ENCODE peak calls at places on chromosomes 16 and 17, in four cellular contexts. One of them, this sample, is unnamed.

GRCh38 chr17:45315583-45316270 is 1.1 kb downstream of the MAP3K14 start:
- DNase-seq in ACHN: no peak
- DNase-seq in ovary: no peak
- DNase-seq in RWPE1: no peak
- DNase-seq in this sample: no peak

GRCh38 chr16:12436201-12436657 is 367.5 kb downstream of the CPPED1 start:
- DNase-seq in ACHN: no peak
- DNase-seq in RWPE1: no peak
- DNase-seq in ovary: no peak
- DNase-seq in this sample: no peak

GRCh38 chr17:79811036-79811887 is 14.4 kb upstream of the CBX8 start:
- DNase-seq in ACHN: peak
- DNase-seq in RWPE1: no peak
- DNase-seq in ovary: no peak
- DNase-seq in this sample: no peak

GRCh38 chr17:55409030-55409800 is 12.4 kb downstream of the MMD start:
- DNase-seq in ACHN: no peak
- DNase-seq in ovary: no peak
- DNase-seq in RWPE1: no peak
- DNase-seq in this sample: no peak

GRCh38 chr16:67398546-67399217 is 5.4 kb upstream of the TPPP3 start:
- DNase-seq in ACHN: no peak
- DNase-seq in ovary: no peak
- DNase-seq in RWPE1: no peak
- DNase-seq in this sample: no peak

GRCh38 chr17:60747069-60747808 is 69.6 kb downstream of the BCAS3 start:
- DNase-seq in ovary: no peak
- DNase-seq in ACHN: no peak
- DNase-seq in RWPE1: no peak
- DNase-seq in this sample: no peak

GRCh38 chr17:41522301-41523224 is 3.9 kb upstream of the KRT15 start:
- DNase-seq in ovary: no peak
- DNase-seq in RWPE1: no peak
- DNase-seq in ACHN: peak
- DNase-seq in this sample: peak

GRCh38 chr16:86061771-86062170 is 162.8 kb downstream of the IRF8 start:
- DNase-seq in RWPE1: no peak
- DNase-seq in ovary: no peak
- DNase-seq in ACHN: no peak
- DNase-seq in this sample: no peak

GRCh38 chr16:87877942-87878507 is 8.7 kb upstream of the SLC7A5 start:
- DNase-seq in ovary: no peak
- DNase-seq in ACHN: no peak
- DNase-seq in RWPE1: no peak
- DNase-seq in this sample: no peak

GRCh38 chr17:59527325-59527917 is 38.0 kb upstream of the DHX40 start:
- DNase-seq in ovary: no peak
- DNase-seq in ACHN: no peak
- DNase-seq in RWPE1: no peak
- DNase-seq in this sample: no peak

GRCh38 chr16:9438991-9439390 is 347.5 kb downstream of the HAPSTR1 start:
- DNase-seq in ovary: no peak
- DNase-seq in RWPE1: no peak
- DNase-seq in ACHN: no peak
- DNase-seq in this sample: peak

GRCh38 chr16:30853758-30854157 is 40.1 kb downstream of the BCL7C start:
- DNase-seq in ovary: no peak
- DNase-seq in ACHN: no peak
- DNase-seq in RWPE1: peak
- DNase-seq in this sample: no peak

GRCh38 chr17:34703533-34703932 is 124.2 kb downstream of the TMEM132E start:
- DNase-seq in RWPE1: peak
- DNase-seq in ovary: no peak
- DNase-seq in ACHN: peak
- DNase-seq in this sample: peak

GRCh38 chr17:65057520-65058075 is 1.1 kb upstream of the GNA13 start:
- DNase-seq in ovary: peak
- DNase-seq in ACHN: peak
- DNase-seq in RWPE1: no peak
- DNase-seq in this sample: peak

GRCh38 chr17:74785981-74786360 is 9.8 kb upstream of the NAT9 start:
- DNase-seq in RWPE1: no peak
- DNase-seq in ACHN: no peak
- DNase-seq in ovary: no peak
- DNase-seq in this sample: no peak

GRCh38 chr16:52553322-52553721 is 6.4 kb upstream of the TOX3 start:
- DNase-seq in RWPE1: no peak
- DNase-seq in ovary: no peak
- DNase-seq in ACHN: no peak
- DNase-seq in this sample: no peak

GRCh38 chr16:85207357-85207921 is 95.2 kb upstream of the CIBAR2 start:
- DNase-seq in ovary: no peak
- DNase-seq in ACHN: no peak
- DNase-seq in RWPE1: no peak
- DNase-seq in this sample: no peak

GRCh38 chr16:47492428-47493357 is 31.6 kb downstream of the PHKB start:
- DNase-seq in ACHN: no peak
- DNase-seq in RWPE1: no peak
- DNase-seq in ovary: peak
- DNase-seq in this sample: no peak

GRCh38 chr17:35799942-35800341 is 4.5 kb upstream of the MMP28 start:
- DNase-seq in RWPE1: peak
- DNase-seq in ACHN: peak
- DNase-seq in ovary: no peak
- DNase-seq in this sample: peak

GRCh38 chr16:2719328-2720062 is 529 bp downstream of the PRSS27 start:
- DNase-seq in ACHN: no peak
- DNase-seq in RWPE1: no peak
- DNase-seq in ovary: no peak
- DNase-seq in this sample: no peak

GRCh38 chr16:80583466-80583865 is 42.7 kb downstream of the DYNLRB2 start:
- DNase-seq in ACHN: no peak
- DNase-seq in ovary: no peak
- DNase-seq in RWPE1: no peak
- DNase-seq in this sample: peak

GRCh38 chr16:27450836-27451341 is 48.9 kb downstream of the IL21R start:
- DNase-seq in ovary: no peak
- DNase-seq in RWPE1: no peak
- DNase-seq in ACHN: peak
- DNase-seq in this sample: peak

GRCh38 chr17:37088459-37088858 is 139.7 kb downstream of the AATF start:
- DNase-seq in ACHN: no peak
- DNase-seq in ovary: no peak
- DNase-seq in RWPE1: peak
- DNase-seq in this sample: no peak

GRCh38 chr16:67883872-67884261 is 818 bp upstream of the NRN1L start:
- DNase-seq in ACHN: peak
- DNase-seq in ovary: peak
- DNase-seq in RWPE1: peak
- DNase-seq in this sample: peak

GRCh38 chr17:50426472-50426782 is 409 bp downstream of the ACSF2 start:
- DNase-seq in ovary: no peak
- DNase-seq in ACHN: no peak
- DNase-seq in RWPE1: no peak
- DNase-seq in this sample: no peak

GRCh38 chr17:58517378-58517927 is 3.0 kb upstream of the MTMR4 start:
- DNase-seq in ovary: no peak
- DNase-seq in RWPE1: no peak
- DNase-seq in ACHN: no peak
- DNase-seq in this sample: no peak

This sample was measured in renal cortical epithelial cell.